ENCODE peak calls at places on chromosomes 11 and 22, in four cellular contexts. K is nephron progenitor cell; B is transverse colon; P is CD8-positive, alpha-beta T cell. D is an unnamed sample.

GRCh38 chr22:27336151-27337090 is 465.1 kb downstream of the MN1 start:
- DNase-seq in B (no peak), K (no peak), P (no peak), D (no peak)

GRCh38 chr22:42247596-42247995 is 22.9 kb downstream of the TCF20 start:
- DNase-seq in K (no peak), B (no peak), P (no peak), D (no peak)

GRCh38 chr11:67501854-67502253 is 3.3 kb downstream of the PITPNM1 start:
- DNase-seq in B (no peak), K (no peak), P (no peak), D (no peak)

GRCh38 chr11:48055292-48056132 is 75.2 kb downstream of the PTPRJ start:
- DNase-seq in B (peak; percentile 63), K (peak; percentile 17), P (peak; percentile 72), D (no peak)

GRCh38 chr11:47946682-47947575 is 33.4 kb upstream of the PTPRJ start:
- DNase-seq in B (peak; percentile 73), K (no peak), P (no peak), D (no peak)

GRCh38 chr11:111982019-111982464 is 43.2 kb upstream of the DLAT start:
- DNase-seq in B (peak; percentile 87), P (peak; percentile 51), K (peak; percentile 59), D (no peak)

GRCh38 chr11:92886243-92886905 is 83.1 kb upstream of the MTNR1B start:
- DNase-seq in K (peak; percentile 57), B (peak; percentile 37), P (no peak), D (peak; percentile 55)

GRCh38 chr11:95904009-95904650 is 19.8 kb downstream of the MTMR2 start:
- DNase-seq in B (no peak), P (no peak), K (no peak), D (no peak)

GRCh38 chr11:2526808-2527381 is 82.1 kb downstream of the KCNQ1 start:
- DNase-seq in P (no peak), B (peak; percentile 87), K (peak; percentile 26), D (no peak)

GRCh38 chr11:81578571-81578970 is 1155.1 kb downstream of the FAM181B start:
- DNase-seq in B (no peak), P (no peak), K (no peak), D (no peak)

GRCh38 chr11:86497310-86497709 is 122.6 kb downstream of the CCDC81 start:
- DNase-seq in B (no peak), P (no peak), K (no peak), D (no peak)

GRCh38 chr22:49960967-49961600 is 512 bp downstream of the PIM3 start:
- DNase-seq in K (peak; percentile 60), B (peak; percentile 55), P (peak; percentile 36), D (no peak)

GRCh38 chr11:102422817-102423725 is 29.5 kb downstream of the TMEM123 start:
- DNase-seq in B (no peak), K (no peak), P (no peak), D (no peak)

DNA sequence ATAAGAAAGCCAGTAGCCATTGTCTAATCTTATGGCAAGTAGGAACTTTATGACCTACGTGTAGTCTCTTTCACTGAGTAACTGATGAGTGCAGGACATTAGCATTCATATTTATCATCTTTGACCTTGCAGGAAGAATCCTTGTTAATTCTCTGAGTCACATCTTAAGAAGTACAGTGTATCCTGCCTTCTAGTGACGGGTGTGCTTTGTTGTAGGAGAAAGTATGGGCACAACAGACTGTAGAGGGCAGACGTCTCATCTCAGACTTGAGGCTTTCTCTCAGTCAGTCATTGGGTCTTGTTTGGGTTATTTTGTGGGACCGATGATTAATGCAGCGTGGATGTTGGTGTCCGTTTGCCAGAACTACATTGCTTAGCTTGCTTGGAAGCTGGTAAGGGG is 6.8 kb downstream of the RNF214 start:
- DNase-seq in B (no peak), P (no peak), K (no peak), D (no peak)
- TF ChIP-seq CTCF in B (no peak), P (no peak), K (no peak), D (no peak)

GRCh38 chr11:126945319-126945718 is 55.3 kb downstream of the KIRREL3 start:
- DNase-seq in K (no peak), B (no peak), P (no peak), D (no peak)
- TF ChIP-seq CTCF in K (no peak), B (no peak), P (no peak), D (no peak)

DNA sequence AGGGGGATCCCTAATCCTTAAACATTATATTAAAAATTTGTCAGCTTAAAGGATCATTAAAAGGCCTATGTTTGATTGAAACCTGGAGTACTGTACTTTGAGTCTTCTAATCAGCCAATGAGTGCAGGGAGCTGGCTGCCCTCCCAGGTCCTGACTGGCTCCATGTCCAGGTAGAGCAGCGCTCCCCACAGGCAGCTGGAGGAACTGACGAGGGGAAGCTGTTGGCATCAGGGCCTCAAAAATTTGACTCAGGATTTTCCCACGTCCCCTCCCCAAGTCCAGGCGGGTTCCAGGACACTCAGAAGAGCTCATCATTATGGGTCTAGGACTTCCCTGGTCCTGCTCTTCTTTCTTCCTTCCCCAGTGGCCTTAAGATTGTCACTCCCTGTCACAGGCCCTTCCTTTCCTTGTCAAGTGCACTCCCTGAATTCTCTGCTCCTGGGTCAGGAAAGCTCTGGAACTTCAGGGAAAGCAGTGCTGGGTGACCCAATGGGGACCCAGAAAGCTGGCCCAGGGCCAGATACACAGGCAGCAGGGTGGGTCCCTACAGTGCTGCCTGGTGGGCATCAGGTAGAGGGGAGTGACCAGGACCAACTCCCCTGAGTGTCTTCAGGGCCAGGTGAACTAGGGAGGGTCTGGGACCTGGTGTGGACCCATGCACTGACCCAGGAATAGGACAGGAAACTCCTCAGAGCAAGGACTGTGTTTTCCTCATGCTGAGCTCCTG is 65.5 kb downstream of the GGTLC2 start:
- DNase-seq in K (peak; percentile 36), B (no peak), P (no peak), D (no peak)
- TF ChIP-seq CTCF in K (peak; percentile 34), B (no peak), P (no peak), D (peak; percentile 29)

GRCh38 chr11:61814958-61815789 is 1.6 kb downstream of the FADS1 start:
- DNase-seq in P (peak; percentile 32), B (peak; percentile 89), K (peak; percentile 97), D (peak; percentile 91)

GRCh38 chr11:61814242-61814957 is 2.4 kb downstream of the FADS1 start:
- DNase-seq in B (peak; percentile 34), K (no peak), P (no peak), D (no peak)

GRCh38 chr11:61812736-61813411 is 3.9 kb downstream of the FADS1 start:
- DNase-seq in P (no peak), B (no peak), K (no peak), D (no peak)

GRCh38 chr11:61810671-61811175 is 6.1 kb downstream of the FADS1 start:
- DNase-seq in K (no peak), P (no peak), B (no peak), D (no peak)

GRCh38 chr11:61811831-61812230 is 5.0 kb downstream of the FADS1 start:
- DNase-seq in P (no peak), K (no peak), B (no peak), D (no peak)
- TF ChIP-seq CTCF in P (no peak), K (no peak), B (no peak), D (no peak)

GRCh38 chr11:73306069-73306468 is 2.0 kb upstream of the ARHGEF17 start:
- DNase-seq in K (no peak), P (no peak), B (no peak), D (no peak)
- TF ChIP-seq CTCF in K (peak; percentile 7), P (no peak), B (no peak), D (no peak)

GRCh38 chr11:94639901-94640721 is 72.9 kb downstream of the PIWIL4 start:
- DNase-seq in B (no peak), P (no peak), K (no peak), D (no peak)
- TF ChIP-seq CTCF in B (no peak), P (no peak), K (no peak), D (no peak)

GRCh38 chr11:35463211-35463810 is 44.0 kb upstream of the SLC1A2 start:
- DNase-seq in B (no peak), P (no peak), K (no peak), D (no peak)

GRCh38 chr11:35466058-35466457 is 46.7 kb upstream of the SLC1A2 start:
- DNase-seq in P (no peak), K (no peak), B (no peak), D (no peak)

GRCh38 chr11:35461917-35462316 is 42.6 kb upstream of the SLC1A2 start:
- DNase-seq in B (no peak), P (no peak), K (no peak), D (no peak)

GRCh38 chr11:35458846-35459245 is 39.5 kb upstream of the SLC1A2 start:
- DNase-seq in P (no peak), K (no peak), B (no peak), D (no peak)

GRCh38 chr11:35464308-35464707 is 45.0 kb upstream of the SLC1A2 start:
- DNase-seq in B (no peak), P (no peak), K (no peak), D (no peak)
- TF ChIP-seq CTCF in B (no peak), P (no peak), K (no peak), D (peak; percentile 35)

D was measured in neural crest cell.